ENCODE peak calls at places on chromosomes 12 and 14, in ten cellular contexts. X, Z, U, T, C, R, O, L, E and A are unnamed samples.

GRCh38 chr12:4978737-4979136 is 64.9 kb upstream of the KCNA5 start:
- DNase-seq in Z (no peak), X (no peak), R (no peak), U (no peak), C (no peak), L (no peak), E (no peak), T (no peak), O (no peak), A (no peak)

GRCh38 chr14:35420036-35420811 is 15.7 kb upstream of the NFKBIA start:
- DNase-seq in L (no peak), U (peak), E (no peak), T (no peak), R (no peak), C (no peak), O (peak), X (no peak), Z (no peak), A (no peak)

GRCh38 chr14:93984070-93984469 is 7.7 kb upstream of the ASB2 start:
- DNase-seq in X (no peak), O (peak), C (no peak), R (no peak), T (no peak), Z (no peak), L (no peak), E (no peak), U (peak), A (no peak)

GRCh38 chr14:30153662-30154061 is 226.0 kb upstream of the PRKD1 start:
- DNase-seq in R (no peak), L (no peak), U (no peak), O (no peak), T (no peak), E (no peak), X (no peak), C (no peak), Z (no peak), A (no peak)

GRCh38 chr14:68935761-68936209 is 43.3 kb downstream of the ACTN1 start:
- DNase-seq in C (no peak), X (no peak), R (no peak), L (no peak), O (no peak), E (no peak), T (no peak), U (peak), Z (peak), A (no peak)

GRCh38 chr12:111312016-111312415 is 56.9 kb downstream of the PHETA1 start:
- DNase-seq in U (no peak), T (no peak), C (no peak), L (no peak), Z (no peak), E (no peak), O (no peak), R (no peak), X (no peak), A (no peak)

GRCh38 chr12:56645201-56645716 is 525 bp downstream of the ATP5F1B start:
- DNase-seq in T (peak), X (no peak), R (no peak), E (peak), Z (peak), O (no peak), U (no peak), L (peak), C (peak), A (no peak)

GRCh38 chr12:79020106-79020505 is 155.5 kb downstream of the SYT1 start:
- DNase-seq in L (no peak), O (peak), C (no peak), X (no peak), U (peak), E (no peak), T (no peak), Z (no peak), R (no peak), A (no peak)

GRCh38 chr12:89775336-89776005 is 66.8 kb upstream of the ATP2B1 start:
- DNase-seq in C (no peak), U (peak), T (peak), E (no peak), Z (no peak), R (no peak), O (peak), X (no peak), L (peak), A (no peak)

GRCh38 chr12:70719084-70719483 is 81.9 kb upstream of the PTPRB start:
- DNase-seq in U (no peak), O (no peak), L (no peak), T (no peak), C (no peak), R (no peak), Z (no peak), X (no peak), E (no peak), A (no peak)

GRCh38 chr12:125203145-125203765 is 138.0 kb downstream of the AACS start:
- DNase-seq in U (no peak), L (no peak), E (no peak), X (no peak), C (no peak), R (no peak), Z (no peak), O (peak), T (no peak), A (peak)

GRCh38 chr12:117032593-117033381 is 66.4 kb downstream of the TESC start:
- DNase-seq in Z (no peak), O (no peak), T (no peak), R (no peak), E (no peak), L (no peak), C (no peak), U (no peak), X (no peak), A (no peak)

DNA sequence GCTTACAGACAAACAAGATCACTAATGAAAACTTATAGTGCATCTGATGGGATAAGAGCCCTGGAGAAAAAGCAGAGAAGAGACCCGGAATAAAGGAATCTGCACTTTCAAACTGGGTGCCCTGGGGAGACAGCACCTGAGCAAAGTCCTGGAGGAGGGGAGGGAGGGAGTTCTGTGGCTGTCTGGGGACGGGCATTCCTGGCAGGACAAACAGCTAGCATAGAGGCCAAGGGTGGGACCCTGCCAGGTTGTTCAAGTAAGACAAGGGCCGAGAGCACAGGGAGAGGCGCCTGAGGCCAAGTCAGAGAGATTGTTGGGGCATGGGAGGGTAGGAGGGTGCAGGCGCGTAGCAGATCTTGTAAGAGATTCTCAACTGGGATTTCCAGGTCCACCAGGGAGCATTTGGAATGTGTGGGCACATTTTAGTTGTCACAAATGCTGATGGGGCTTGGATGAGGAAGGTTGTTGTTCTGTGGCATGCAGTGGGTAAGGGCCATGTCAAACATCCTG is 14.2 kb downstream of the IQSEC3 start:
- DNase-seq in E (no peak), T (no peak), C (no peak), U (no peak), O (no peak), Z (no peak), R (no peak), L (no peak), X (peak), A (no peak)
- TF ChIP-seq CTCF in E (no peak), T (no peak), C (no peak), U (no peak), O (no peak), Z (no peak), R (no peak), L (no peak), X (no peak), A (no peak)

DNA sequence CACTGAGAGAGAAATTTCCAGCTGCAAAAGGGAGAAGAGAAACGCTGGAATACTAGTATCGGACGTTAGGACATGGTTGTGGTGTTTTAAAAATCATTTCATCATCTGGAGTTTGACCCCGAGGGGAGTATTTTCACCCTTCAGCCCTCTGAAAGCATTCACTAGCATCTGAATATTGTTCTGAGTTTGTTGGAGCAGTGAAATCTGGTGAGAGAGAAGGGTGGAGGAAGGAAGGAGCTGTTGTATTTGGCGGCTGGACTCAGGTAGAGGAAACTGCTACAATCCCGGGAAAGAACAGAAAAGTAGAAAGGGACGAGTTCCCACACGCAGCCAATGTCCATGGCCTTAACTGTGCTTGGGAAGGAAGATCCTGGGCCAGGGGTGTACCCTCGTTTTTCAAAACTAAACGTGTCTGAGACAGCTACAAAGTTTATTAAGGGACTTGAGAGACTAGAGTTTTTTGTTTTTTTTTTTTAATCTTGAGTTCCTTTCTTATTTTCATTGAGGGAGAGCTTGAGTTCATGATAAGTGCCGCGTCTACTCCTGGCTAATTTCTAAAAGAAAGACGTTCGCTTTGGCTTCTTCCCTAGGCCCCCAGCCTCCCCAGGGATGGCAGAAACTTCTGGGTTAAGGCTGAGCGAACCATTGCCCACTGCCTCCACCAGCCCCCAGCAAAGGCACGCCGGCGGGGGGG is 870 bp upstream of the CDKN1B start:
- DNase-seq in Z (peak), E (no peak), L (no peak), R (no peak), X (no peak), O (peak), T (peak), C (peak), U (peak), A (no peak)
- TF ChIP-seq CTCF in Z (no peak), E (no peak), L (no peak), R (no peak), X (no peak), O (no peak), T (no peak), C (no peak), U (no peak), A (no peak)

DNA sequence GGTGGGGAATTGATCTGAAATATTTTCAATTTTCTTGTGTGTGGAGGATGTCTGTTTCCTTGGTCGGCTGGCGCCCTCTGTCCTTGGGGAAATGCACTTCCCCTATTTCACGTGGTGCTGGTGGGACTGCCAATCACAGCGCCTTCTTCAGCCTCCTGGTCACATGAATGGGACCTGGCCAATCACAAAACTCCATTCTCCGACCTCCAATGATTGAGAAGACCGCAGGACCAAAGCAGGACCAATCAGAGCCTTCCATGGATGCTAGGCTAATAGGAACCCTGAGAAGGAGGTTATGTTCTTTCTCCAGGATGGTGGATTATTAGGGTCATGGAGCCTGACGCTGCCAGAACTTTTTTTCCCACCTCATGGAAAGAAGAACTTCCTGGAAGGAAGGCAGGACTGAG is 188.7 kb downstream of the TTC8 start:
- DNase-seq in E (no peak), O (peak), C (no peak), X (no peak), R (no peak), Z (no peak), U (no peak), L (peak), T (peak), A (no peak)
- TF ChIP-seq CTCF in E (peak), O (peak), C (no peak), X (no peak), R (peak), Z (no peak), U (peak), L (peak), T (peak), A (peak)

GRCh38 chr12:9134981-9135628 is 19.4 kb upstream of the A2M start:
- DNase-seq in U (peak), O (no peak), T (no peak), X (no peak), E (no peak), R (no peak), L (no peak), Z (no peak), C (no peak), A (peak)
- TF ChIP-seq CTCF in U (peak), O (no peak), T (peak), X (no peak), E (peak), R (peak), L (no peak), Z (peak), C (no peak), A (peak)

DNA sequence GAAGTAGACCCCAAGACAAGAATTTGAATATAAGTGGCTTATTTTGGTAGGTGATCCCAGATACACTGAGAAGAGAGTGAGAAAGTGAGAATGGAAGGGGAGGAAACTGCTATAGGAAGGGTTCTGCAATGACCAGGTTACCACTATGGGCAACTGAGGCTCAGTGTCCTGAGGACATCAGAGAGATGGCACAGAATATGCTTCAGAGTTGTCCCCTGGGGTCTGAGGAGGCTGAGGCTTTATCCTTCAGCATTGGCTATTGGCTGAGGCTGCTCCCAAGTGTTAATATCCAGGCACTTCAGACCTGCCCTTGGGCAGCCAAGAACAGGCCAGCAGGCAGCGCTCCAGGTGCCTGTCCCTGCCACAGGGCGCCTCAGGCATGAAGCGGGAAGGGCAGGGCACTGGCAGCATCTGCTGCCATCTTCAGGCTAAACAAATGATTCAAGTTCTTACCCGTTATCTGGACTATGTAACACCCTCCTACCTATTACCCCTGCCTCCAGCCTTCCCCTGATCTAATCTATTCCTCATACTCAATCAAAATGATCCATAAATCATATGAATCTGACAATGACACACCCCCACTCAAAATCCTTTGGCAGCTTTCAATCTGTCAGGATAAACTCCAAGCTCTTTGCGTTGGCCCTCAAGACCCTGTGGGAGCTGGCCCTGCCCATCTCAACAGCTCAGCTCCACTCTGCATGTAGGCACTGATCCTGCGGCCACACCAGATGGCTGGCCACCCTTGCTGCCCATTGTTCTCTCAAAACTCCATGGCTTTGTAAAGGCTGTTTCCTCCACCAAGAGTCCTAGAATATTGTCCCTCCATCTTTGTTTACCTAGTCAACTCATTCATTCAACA is 42.4 kb downstream of the CKAP4 start:
- DNase-seq in C (peak), U (peak), E (no peak), T (no peak), L (no peak), Z (peak), O (no peak), X (no peak), R (no peak), A (no peak)
- TF ChIP-seq CTCF in C (peak), U (peak), E (no peak), T (no peak), L (no peak), Z (peak), O (peak), X (no peak), R (no peak), A (no peak)